ENCODE peak calls at places on chromosomes 4 and X, in four cellular contexts. One of them, this sample, is unnamed.

GRCh38 chrX:139691843-139692505 is 16.0 kb downstream of the MCF2 start:
- DNase-seq in GM12878: no peak
- DNase-seq in K562: no peak
- DNase-seq in HepG2: no peak
- DNase-seq in this sample: no peak

GRCh38 chr4:110518889-110519490 is 43.0 kb downstream of the ENPEP start:
- DNase-seq in GM12878: no peak
- DNase-seq in K562: peak
- DNase-seq in HepG2: peak
- DNase-seq in this sample: peak

GRCh38 chr4:80125252-80126177 is 52.5 kb upstream of the ANTXR2 start:
- DNase-seq in GM12878: no peak
- DNase-seq in K562: peak
- DNase-seq in HepG2: no peak
- DNase-seq in this sample: peak

GRCh38 chr4:91448668-91449330 is 855.0 kb upstream of the GRID2 start:
- DNase-seq in GM12878: no peak
- DNase-seq in K562: no peak
- DNase-seq in HepG2: no peak
- DNase-seq in this sample: no peak

GRCh38 chr4:20284990-20285389 is 33.3 kb downstream of the SLIT2 start:
- DNase-seq in GM12878: no peak
- DNase-seq in K562: no peak
- DNase-seq in HepG2: no peak
- DNase-seq in this sample: no peak

GRCh38 chr4:101022151-101023024 is 324.9 kb downstream of the PPP3CA start:
- DNase-seq in GM12878: no peak
- DNase-seq in K562: no peak
- DNase-seq in HepG2: no peak
- DNase-seq in this sample: no peak

GRCh38 chr4:138242076-138242829 is at the start of gene SLC7A11:
- DNase-seq in GM12878: peak
- DNase-seq in K562: peak
- DNase-seq in HepG2: peak
- DNase-seq in this sample: peak

GRCh38 chrX:50579955-50580354 is 109.3 kb upstream of the DGKK start:
- DNase-seq in GM12878: peak
- DNase-seq in K562: peak
- DNase-seq in HepG2: peak
- DNase-seq in this sample: peak

GRCh38 chr4:52604215-52604614 is 54.9 kb downstream of the USP46 start:
- DNase-seq in GM12878: no peak
- DNase-seq in K562: no peak
- DNase-seq in HepG2: no peak
- DNase-seq in this sample: no peak

GRCh38 chr4:63349674-63350025 is 1059.6 kb downstream of the TECRL start:
- DNase-seq in GM12878: no peak
- DNase-seq in K562: no peak
- DNase-seq in HepG2: no peak
- DNase-seq in this sample: no peak
- TF ChIP-seq TARDBP in GM12878: no peak
- TF ChIP-seq TARDBP in K562: no peak
- TF ChIP-seq TARDBP in HepG2: no peak
- TF ChIP-seq TARDBP in this sample: no peak

GRCh38 chrX:38656350-38656915 is 95.1 kb downstream of the TSPAN7 start:
- DNase-seq in GM12878: no peak
- DNase-seq in K562: no peak
- DNase-seq in HepG2: no peak
- DNase-seq in this sample: no peak
- TF ChIP-seq TARDBP in GM12878: no peak
- TF ChIP-seq TARDBP in K562: no peak
- TF ChIP-seq TARDBP in HepG2: no peak
- TF ChIP-seq TARDBP in this sample: no peak

DNA sequence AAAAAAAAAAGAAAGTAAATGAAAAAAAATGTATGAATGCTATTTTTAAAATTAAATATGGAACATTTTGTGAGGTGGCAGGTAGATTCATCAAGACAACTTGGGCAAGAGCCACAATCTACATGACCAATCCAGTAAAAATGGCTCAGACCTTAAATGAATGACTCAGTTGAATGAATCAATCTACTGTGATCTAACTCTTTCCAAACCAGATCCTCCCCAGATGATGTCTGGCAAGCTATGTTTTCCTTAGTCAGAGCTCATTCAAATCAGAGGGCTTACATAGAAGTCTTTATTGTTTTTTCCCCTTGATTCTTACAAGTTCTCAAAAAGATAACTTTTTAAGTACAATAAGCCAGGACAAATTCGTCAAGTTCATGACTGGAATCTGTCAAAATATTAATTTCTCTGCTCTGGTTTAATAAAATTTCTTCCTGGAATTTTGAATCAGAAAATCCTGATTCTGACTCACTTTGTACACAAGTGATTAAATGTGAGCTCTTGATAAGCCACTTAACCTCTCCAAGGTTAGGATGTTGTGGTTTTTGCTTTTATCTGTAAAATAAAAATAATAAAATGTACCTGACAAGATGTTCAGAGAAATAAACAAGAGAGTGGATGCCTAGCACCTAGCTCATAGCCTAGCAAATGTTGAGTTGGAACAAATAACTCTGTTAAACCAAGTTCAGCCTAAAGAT is 105.6 kb upstream of the SMIM31 start:
- DNase-seq in GM12878: no peak
- DNase-seq in K562: no peak
- DNase-seq in HepG2: no peak
- DNase-seq in this sample: no peak
- TF ChIP-seq TARDBP in GM12878: no peak
- TF ChIP-seq TARDBP in K562: no peak
- TF ChIP-seq TARDBP in HepG2: no peak
- TF ChIP-seq TARDBP in this sample: no peak

GRCh38 chrX:41475611-41476241 is 28.6 kb downstream of the NYX start:
- DNase-seq in GM12878: no peak
- DNase-seq in K562: no peak
- DNase-seq in HepG2: peak
- DNase-seq in this sample: no peak
- TF ChIP-seq TARDBP in GM12878: no peak
- TF ChIP-seq TARDBP in K562: no peak
- TF ChIP-seq TARDBP in HepG2: no peak
- TF ChIP-seq TARDBP in this sample: no peak

GRCh38 chr4:119646347-119647071 is 17.9 kb upstream of the PDE5A start:
- DNase-seq in GM12878: no peak
- DNase-seq in K562: no peak
- DNase-seq in HepG2: no peak
- DNase-seq in this sample: no peak
- TF ChIP-seq TARDBP in GM12878: no peak
- TF ChIP-seq TARDBP in K562: no peak
- TF ChIP-seq TARDBP in HepG2: no peak
- TF ChIP-seq TARDBP in this sample: no peak

GRCh38 chr4:187604984-187605383 is 390.6 kb upstream of the ZFP42 start:
- DNase-seq in GM12878: no peak
- DNase-seq in K562: no peak
- DNase-seq in HepG2: no peak
- DNase-seq in this sample: no peak

GRCh38 chr4:187606581-187606980 is 389.0 kb upstream of the ZFP42 start:
- DNase-seq in GM12878: no peak
- DNase-seq in K562: peak
- DNase-seq in HepG2: peak
- DNase-seq in this sample: peak

GRCh38 chr4:187598246-187598645 is 397.3 kb upstream of the ZFP42 start:
- DNase-seq in GM12878: no peak
- DNase-seq in K562: no peak
- DNase-seq in HepG2: no peak
- DNase-seq in this sample: no peak

GRCh38 chr4:187602339-187603092 is 393.1 kb upstream of the ZFP42 start:
- DNase-seq in GM12878: no peak
- DNase-seq in K562: no peak
- DNase-seq in HepG2: no peak
- DNase-seq in this sample: no peak

GRCh38 chr4:187603093-187603395 is 392.5 kb upstream of the ZFP42 start:
- DNase-seq in GM12878: no peak
- DNase-seq in K562: no peak
- DNase-seq in HepG2: no peak
- DNase-seq in this sample: no peak
- TF ChIP-seq TARDBP in GM12878: no peak
- TF ChIP-seq TARDBP in K562: no peak
- TF ChIP-seq TARDBP in HepG2: no peak
- TF ChIP-seq TARDBP in this sample: no peak

DNA sequence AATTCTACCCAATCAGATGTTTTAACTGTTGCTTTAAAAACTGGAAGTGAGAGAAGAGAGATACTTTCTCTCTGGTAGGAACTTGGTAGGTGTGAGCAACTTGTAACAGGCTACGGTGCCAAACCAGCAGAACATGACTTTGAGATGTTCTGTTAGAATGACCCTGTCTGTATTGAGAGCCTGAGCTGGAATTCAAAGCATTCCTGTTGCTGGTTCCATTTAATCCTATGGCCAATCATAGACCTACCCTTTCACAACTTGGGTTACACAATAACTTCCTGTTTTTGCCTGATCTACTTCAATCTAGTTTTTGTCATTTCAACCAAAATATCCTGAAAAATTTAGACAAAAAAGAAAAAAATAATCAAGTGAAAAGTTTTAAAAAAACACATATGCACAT is 1.7 kb upstream of the PRRG1 start:
- DNase-seq in GM12878: no peak
- DNase-seq in K562: no peak
- DNase-seq in HepG2: peak
- DNase-seq in this sample: no peak
- TF ChIP-seq TARDBP in GM12878: no peak
- TF ChIP-seq TARDBP in K562: no peak
- TF ChIP-seq TARDBP in HepG2: no peak
- TF ChIP-seq TARDBP in this sample: no peak